ENCODE peak calls at places on chromosomes 11 and 22, in four cellular contexts. H is T1000; E is central memory CD4-positive, alpha-beta T cell; R is pancreas. U is an unnamed sample.
A peak's percentile ranks its signal among the peaks of the same experiment; 100 is the strongest.

GRCh38 chr11:99952816-99953215 is 734.3 kb upstream of the ARHGAP42 start:
- DNase-seq in R (no peak), H (no peak), E (no peak), U (no peak)

GRCh38 chr11:83206771-83207413 is 13.4 kb downstream of the ANKRD42 start:
- DNase-seq in H (no peak), R (no peak), E (no peak), U (no peak)

GRCh38 chr11:57249384-57250319 is 12.6 kb upstream of the APLNR start:
- DNase-seq in E (no peak), R (peak; percentile 30), H (peak; percentile 14), U (peak; percentile 3)

GRCh38 chr22:39943366-39943765 is 16.8 kb upstream of the TMA7B start:
- DNase-seq in E (no peak), H (no peak), R (no peak), U (no peak)

GRCh38 chr11:65014146-65014960 is at the start of gene ARL2:
- DNase-seq in H (peak; percentile 88), R (no peak), E (no peak), U (peak; percentile 36)

GRCh38 chr11:118672865-118673264 is 6.6 kb downstream of the TREH start:
- DNase-seq in E (no peak), R (no peak), H (no peak), U (no peak)

GRCh38 chr22:37100589-37101127 is 8.9 kb downstream of the TMPRSS6 start:
- DNase-seq in R (no peak), E (no peak), H (no peak), U (no peak)

GRCh38 chr11:87425391-87425790 is 387.7 kb downstream of the TMEM135 start:
- DNase-seq in R (no peak), E (no peak), H (no peak), U (no peak)

GRCh38 chr11:69904331-69905201 is 85.3 kb upstream of the FGF3 start:
- DNase-seq in E (no peak), R (no peak), H (no peak), U (no peak)

GRCh38 chr11:105230586-105230985 is 91.0 kb upstream of the CARD18 start:
- DNase-seq in R (no peak), E (no peak), H (no peak), U (no peak)

GRCh38 chr11:14300661-14301304 is 58.2 kb downstream of the RRAS2 start:
- DNase-seq in R (peak; percentile 26), E (peak; percentile 38), H (no peak), U (peak; percentile 70)

GRCh38 chr11:85725510-85726258 is 39.7 kb upstream of the CCDC89 start:
- DNase-seq in H (no peak), R (no peak), E (no peak), U (no peak)